ENCODE peak calls at places on chromosomes 13 and 19, in eight cellular contexts. S is mesendoderm; A is fibroblast of mammary gland; W is endodermal cell; R is Caco-2; P is mesenchymal stem cell; Z is Jurkat, Clone E6-1; C is heart left ventricle. T is an unnamed sample.

GRCh38 chr19:16889429-16889882 is 657 bp downstream of the F2RL3 start:
- DNase-seq in P (peak), Z (no peak), W (no peak), C (peak), A (no peak), S (no peak), R (no peak), T (no peak)

GRCh38 chr13:51895906-51896888 is 34.4 kb downstream of the CCDC70 start:
- DNase-seq in A (peak), S (peak), R (peak), Z (no peak), P (peak), W (peak), C (peak), T (peak)

GRCh38 chr13:25018729-25019115 is 77.2 kb upstream of the PABPC3 start:
- DNase-seq in W (peak), Z (no peak), P (no peak), R (no peak), A (no peak), S (no peak), C (no peak), T (no peak)

GRCh38 chr19:10418281-10419199 is 1.8 kb upstream of the PDE4A start:
- DNase-seq in C (no peak), R (no peak), Z (no peak), A (no peak), S (peak), W (peak), P (no peak), T (peak)

GRCh38 chr19:40831502-40832430 is 18.5 kb downstream of the CYP2A6 start:
- DNase-seq in C (no peak), A (peak), S (no peak), Z (no peak), P (peak), R (peak), W (peak), T (no peak)

GRCh38 chr13:25963681-25964080 is 88.1 kb downstream of the SHISA2 start:
- DNase-seq in S (no peak), A (no peak), C (no peak), P (peak), W (no peak), R (no peak), Z (no peak), T (no peak)

GRCh38 chr19:52742516-52742915 is 7.7 kb upstream of the ZNF611 start:
- DNase-seq in W (no peak), A (no peak), S (no peak), C (no peak), Z (peak), R (no peak), P (no peak), T (no peak)

GRCh38 chr19:10474962-10475451 is 28.1 kb downstream of the KEAP1 start:
- DNase-seq in C (no peak), S (peak), A (no peak), Z (no peak), P (no peak), R (no peak), W (no peak), T (no peak)

GRCh38 chr13:102376314-102376713 is 25.5 kb downstream of the FGF14 start:
- DNase-seq in C (no peak), A (no peak), W (no peak), R (no peak), S (peak), P (no peak), Z (no peak), T (no peak)

GRCh38 chr13:71759506-71760225 is 107.3 kb downstream of the DACH1 start:
- DNase-seq in P (no peak), R (no peak), A (no peak), S (peak), C (no peak), Z (no peak), W (peak), T (no peak)

GRCh38 chr19:9796113-9796773 is 22.6 kb downstream of the FBXL12 start:
- DNase-seq in W (peak), S (peak), Z (peak), A (peak), C (peak), R (peak), P (peak), T (peak)

GRCh38 chr13:99796175-99796819 is 175.3 kb downstream of the ZIC5 start:
- DNase-seq in R (peak), S (peak), C (no peak), P (peak), W (peak), A (peak), Z (peak), T (peak)

GRCh38 chr19:29578349-29578748 is 27.7 kb upstream of the POP4 start:
- DNase-seq in A (no peak), Z (no peak), C (no peak), P (no peak), W (no peak), S (no peak), R (no peak), T (no peak)

GRCh38 chr19:2168619-2169424 is 5.1 kb downstream of the DOT1L start:
- DNase-seq in Z (no peak), R (peak), P (peak), S (peak), A (peak), W (peak), C (peak), T (no peak)

GRCh38 chr13:48750588-48751383 is 97.1 kb downstream of the CYSLTR2 start:
- DNase-seq in S (no peak), R (no peak), P (peak), W (no peak), C (peak), A (peak), Z (no peak), T (no peak)

GRCh38 chr13:50957620-50958019 is 48.0 kb downstream of the RNASEH2B start:
- DNase-seq in R (no peak), A (no peak), S (no peak), W (no peak), C (no peak), P (no peak), Z (no peak), T (no peak)

GRCh38 chr19:46019270-46019669 is 3.6 kb downstream of the PGLYRP1 start:
- DNase-seq in W (no peak), R (no peak), A (no peak), P (no peak), C (no peak), S (no peak), Z (no peak), T (no peak)

GRCh38 chr19:46373573-46374359 is 26.9 kb downstream of the PPP5C start:
- DNase-seq in A (peak), S (peak), P (peak), Z (no peak), C (peak), R (no peak), W (peak), T (no peak)

GRCh38 chr19:10612515-10613119 is 12.7 kb upstream of the SLC44A2 start:
- DNase-seq in Z (no peak), W (no peak), C (peak), P (no peak), S (no peak), A (no peak), R (no peak), T (no peak)

GRCh38 chr13:41352935-41353801 is 42.1 kb downstream of the NAA16 start:
- DNase-seq in W (peak), R (no peak), A (peak), Z (peak), P (peak), C (no peak), S (peak), T (peak)

GRCh38 chr13:42494157-42494556 is 79.8 kb upstream of the TNFSF11 start:
- DNase-seq in A (no peak), W (no peak), P (peak), C (no peak), S (no peak), R (no peak), Z (peak), T (no peak)

GRCh38 chr19:34332027-34332786 is 32.8 kb upstream of the GPI start:
- DNase-seq in C (no peak), W (no peak), Z (no peak), P (no peak), R (no peak), S (no peak), A (no peak), T (no peak)

GRCh38 chr19:48674921-48675824 is 2.4 kb upstream of the NTN5 start:
- DNase-seq in S (peak), W (peak), Z (peak), C (peak), R (peak), P (peak), A (peak), T (peak)

GRCh38 chr19:16821081-16821480 is 8.1 kb upstream of the SIN3B start:
- DNase-seq in S (peak), Z (no peak), A (no peak), C (no peak), W (no peak), P (no peak), R (no peak), T (no peak)

GRCh38 chr19:2477732-2478191 is 1.8 kb downstream of the GADD45B start:
- DNase-seq in C (peak), R (no peak), W (no peak), A (peak), Z (no peak), S (no peak), P (peak), T (peak)

GRCh38 chr19:42277821-42278809 is 9.1 kb downstream of the CIC start:
- DNase-seq in Z (no peak), S (no peak), R (peak), A (no peak), C (peak), W (peak), P (peak), T (no peak)

GRCh38 chr19:15265214-15265613 is 33.0 kb upstream of the EPHX3 start:
- DNase-seq in R (no peak), A (no peak), Z (no peak), W (no peak), S (no peak), P (no peak), C (no peak), T (no peak)

GRCh38 chr19:15265849-15266248 is 33.6 kb upstream of the EPHX3 start:
- DNase-seq in P (no peak), A (peak), S (no peak), R (no peak), W (no peak), Z (no peak), C (peak), T (no peak)

GRCh38 chr19:15263361-15263985 is 31.2 kb upstream of the EPHX3 start:
- DNase-seq in A (no peak), W (no peak), R (no peak), S (no peak), P (no peak), Z (no peak), C (no peak), T (no peak)

GRCh38 chr19:15264933-15265206 is 32.6 kb upstream of the EPHX3 start:
- DNase-seq in P (no peak), R (no peak), C (no peak), A (no peak), S (no peak), Z (no peak), W (no peak), T (no peak)

GRCh38 chr19:15264061-15264932 is 32.0 kb upstream of the EPHX3 start:
- DNase-seq in C (peak), W (peak), Z (peak), P (peak), A (peak), R (peak), S (peak), T (peak)
- H3K4me3 ChIP-seq in C (no peak), W (no peak), Z (no peak), P (no peak), A (no peak), R (no peak), S (no peak), T (no peak)

GRCh38 chr19:1038995-1039645 is 787 bp upstream of the ABCA7 start:
- DNase-seq in P (peak), Z (no peak), R (no peak), C (no peak), S (no peak), W (peak), A (no peak), T (peak)
- H3K4me3 ChIP-seq in P (no peak), Z (peak), R (no peak), C (peak), S (no peak), W (peak), A (peak), T (peak)

GRCh38 chr19:54432144-54432738 is 16.8 kb upstream of the LENG8 start:
- DNase-seq in Z (no peak), R (no peak), S (no peak), P (no peak), C (no peak), A (no peak), W (peak), T (no peak)

GRCh38 chr19:54430306-54431254 is 15.3 kb downstream of the TTYH1 start:
- DNase-seq in W (peak), R (peak), Z (peak), C (peak), A (no peak), P (peak), S (peak), T (peak)

GRCh38 chr19:54429545-54430227 is 14.4 kb downstream of the TTYH1 start:
- DNase-seq in A (no peak), R (no peak), Z (no peak), P (no peak), W (peak), C (no peak), S (no peak), T (no peak)

GRCh38 chr19:54429176-54429495 is 13.9 kb downstream of the TTYH1 start:
- DNase-seq in Z (no peak), R (no peak), W (peak), S (no peak), P (no peak), C (no peak), A (no peak), T (no peak)

GRCh38 chr19:54431255-54431838 is 16.1 kb downstream of the TTYH1 start:
- DNase-seq in S (no peak), C (peak), P (no peak), Z (no peak), A (peak), W (no peak), R (no peak), T (no peak)
- H3K4me3 ChIP-seq in S (no peak), C (peak), P (no peak), Z (no peak), A (no peak), W (no peak), R (no peak), T (no peak)

DNA sequence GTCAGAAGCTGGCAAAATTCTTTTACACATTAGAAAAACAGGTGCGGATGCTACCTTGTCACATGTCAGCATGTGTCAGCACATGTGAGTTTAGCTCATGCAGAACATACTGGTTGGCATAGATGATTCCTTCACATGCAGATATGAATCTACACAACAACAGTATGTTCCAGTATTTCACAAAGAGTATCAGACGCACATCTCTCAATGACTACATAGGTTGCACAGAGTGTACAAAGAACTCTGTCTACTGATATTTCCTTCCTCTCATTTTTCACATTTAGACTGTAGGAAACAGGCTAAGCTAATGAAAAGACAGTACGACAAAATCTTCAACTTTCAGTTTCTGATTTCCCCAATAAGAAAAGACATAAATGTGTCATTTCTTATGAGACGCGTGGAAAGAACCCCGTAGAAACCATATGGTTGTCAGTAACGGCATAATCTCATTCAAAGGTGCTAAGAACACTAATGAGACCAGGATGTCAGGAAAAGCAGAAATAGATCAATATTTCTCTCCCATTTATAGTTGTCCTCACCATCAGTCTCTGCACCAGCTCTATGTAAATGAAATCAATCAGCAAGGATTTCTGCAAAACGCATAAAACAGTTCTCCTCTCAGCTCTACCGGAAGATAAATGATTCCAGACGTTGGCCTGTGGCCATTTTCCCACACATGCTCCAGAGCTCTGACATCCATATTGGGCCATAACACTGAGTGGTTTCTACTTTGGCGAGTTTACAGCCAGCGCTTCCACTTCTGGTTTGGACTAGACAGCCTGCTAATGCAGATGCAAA is 81.2 kb downstream of the STARD13 start:
- DNase-seq in R (no peak), A (peak), S (no peak), C (peak), W (no peak), Z (no peak), P (peak), T (no peak)
- H3K4me3 ChIP-seq in R (no peak), A (peak), S (no peak), C (peak), W (no peak), Z (no peak), P (no peak), T (no peak)

GRCh38 chr19:13001502-13002388 is 6.5 kb downstream of the NFIX start:
- DNase-seq in S (no peak), P (no peak), C (peak), W (no peak), R (no peak), A (peak), Z (no peak), T (no peak)

GRCh38 chr19:13002389-13002898 is 7.2 kb downstream of the NFIX start:
- DNase-seq in C (peak), Z (no peak), W (no peak), R (no peak), S (no peak), A (no peak), P (no peak), T (no peak)

GRCh38 chr19:13001166-13001501 is 5.9 kb downstream of the NFIX start:
- DNase-seq in W (no peak), C (no peak), Z (no peak), A (no peak), P (no peak), R (no peak), S (no peak), T (no peak)

GRCh38 chr19:13004273-13004672 is 9.0 kb downstream of the NFIX start:
- DNase-seq in P (no peak), Z (no peak), A (no peak), S (no peak), R (no peak), W (no peak), C (no peak), T (no peak)

DNA sequence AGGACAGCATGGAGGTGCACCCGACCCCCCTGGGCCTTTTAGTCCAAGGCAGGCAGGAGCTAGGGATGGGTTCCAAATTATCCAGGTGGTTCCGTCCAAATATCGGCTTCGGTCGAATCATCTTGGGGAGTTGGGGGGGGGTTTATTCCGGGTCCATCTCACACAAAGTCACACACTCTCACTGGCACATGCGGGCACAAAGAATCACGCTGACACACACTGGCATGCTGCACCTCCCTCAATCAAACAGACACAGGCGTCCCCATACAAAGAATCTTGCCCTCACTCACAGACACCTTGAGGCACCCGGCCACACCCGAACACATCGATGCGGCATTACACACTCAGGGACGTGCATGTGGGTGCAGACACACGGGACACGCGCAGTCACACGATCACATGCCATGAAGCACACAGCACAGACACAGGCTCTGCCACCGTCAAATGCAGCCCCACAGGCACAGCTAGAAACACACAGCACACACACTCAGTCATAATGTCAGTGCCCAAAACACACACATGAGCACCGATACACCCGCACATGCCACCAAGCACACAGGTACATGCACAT is 7.8 kb downstream of the NFIX start:
- DNase-seq in P (no peak), W (no peak), A (no peak), R (no peak), C (no peak), Z (no peak), S (no peak), T (no peak)
- H3K4me3 ChIP-seq in P (no peak), W (no peak), A (no peak), R (no peak), C (peak), Z (no peak), S (no peak), T (no peak)

T was measured in OCI-LY7.